ENCODE peak calls at places on chromosomes 11 and 22, in seven cellular contexts. One of them, this sample, is unnamed.

GRCh38 chr11:64525711-64526110 is 65.3 kb upstream of the SLC22A12 start:
- DNase-seq in Right ventricle myocardium superior: no peak
- DNase-seq in NCI-H1105 treated with DMSO at 0.1 percent for 48 hours: no peak
- DNase-seq in fibroblast of lung: no peak
- DNase-seq in activated T-cell treated with anti-CD3 and anti-CD28 coated beads for 48 hours: no peak
- DNase-seq in NCI-H526 treated with DMSO at 0.1 percent for 48 hours: no peak
- DNase-seq in HTR-8/SVneo: no peak
- DNase-seq in this sample: no peak

GRCh38 chr11:121884601-121885000 is 231.4 kb downstream of the BLID start:
- DNase-seq in Right ventricle myocardium superior: no peak
- DNase-seq in NCI-H1105 treated with DMSO at 0.1 percent for 48 hours: no peak
- DNase-seq in fibroblast of lung: no peak
- DNase-seq in activated T-cell treated with anti-CD3 and anti-CD28 coated beads for 48 hours: no peak
- DNase-seq in NCI-H526 treated with DMSO at 0.1 percent for 48 hours: no peak
- DNase-seq in HTR-8/SVneo: no peak
- DNase-seq in this sample: no peak

GRCh38 chr22:41822289-41823057 is 10.4 kb upstream of the SREBF2 start:
- DNase-seq in Right ventricle myocardium superior: no peak
- DNase-seq in NCI-H1105 treated with DMSO at 0.1 percent for 48 hours: peak
- DNase-seq in fibroblast of lung: peak
- DNase-seq in activated T-cell treated with anti-CD3 and anti-CD28 coated beads for 48 hours: peak
- DNase-seq in NCI-H526 treated with DMSO at 0.1 percent for 48 hours: peak
- DNase-seq in HTR-8/SVneo: peak
- DNase-seq in this sample: peak

GRCh38 chr22:30810105-30810504 is 115.4 kb downstream of the OSBP2 start:
- DNase-seq in Right ventricle myocardium superior: no peak
- DNase-seq in NCI-H1105 treated with DMSO at 0.1 percent for 48 hours: no peak
- DNase-seq in fibroblast of lung: no peak
- DNase-seq in activated T-cell treated with anti-CD3 and anti-CD28 coated beads for 48 hours: no peak
- DNase-seq in NCI-H526 treated with DMSO at 0.1 percent for 48 hours: no peak
- DNase-seq in HTR-8/SVneo: no peak
- DNase-seq in this sample: no peak

GRCh38 chr22:30712094-30712493 is 17.4 kb downstream of the OSBP2 start:
- DNase-seq in Right ventricle myocardium superior: no peak
- DNase-seq in NCI-H1105 treated with DMSO at 0.1 percent for 48 hours: no peak
- DNase-seq in fibroblast of lung: no peak
- DNase-seq in activated T-cell treated with anti-CD3 and anti-CD28 coated beads for 48 hours: no peak
- DNase-seq in NCI-H526 treated with DMSO at 0.1 percent for 48 hours: no peak
- DNase-seq in HTR-8/SVneo: no peak
- DNase-seq in this sample: no peak

GRCh38 chr11:110049501-110050200 is 43.5 kb upstream of the ZC3H12C start:
- DNase-seq in Right ventricle myocardium superior: no peak
- DNase-seq in NCI-H1105 treated with DMSO at 0.1 percent for 48 hours: no peak
- DNase-seq in fibroblast of lung: no peak
- DNase-seq in activated T-cell treated with anti-CD3 and anti-CD28 coated beads for 48 hours: no peak
- DNase-seq in NCI-H526 treated with DMSO at 0.1 percent for 48 hours: no peak
- DNase-seq in HTR-8/SVneo: no peak
- DNase-seq in this sample: no peak

GRCh38 chr11:121929581-121929980 is 186.4 kb downstream of the BLID start:
- DNase-seq in Right ventricle myocardium superior: peak
- DNase-seq in NCI-H1105 treated with DMSO at 0.1 percent for 48 hours: peak
- DNase-seq in fibroblast of lung: peak
- DNase-seq in activated T-cell treated with anti-CD3 and anti-CD28 coated beads for 48 hours: no peak
- DNase-seq in NCI-H526 treated with DMSO at 0.1 percent for 48 hours: no peak
- DNase-seq in HTR-8/SVneo: peak
- DNase-seq in this sample: no peak

GRCh38 chr22:50034126-50035081 is 21.8 kb upstream of the IL17REL start:
- DNase-seq in Right ventricle myocardium superior: peak
- DNase-seq in NCI-H1105 treated with DMSO at 0.1 percent for 48 hours: no peak
- DNase-seq in fibroblast of lung: no peak
- DNase-seq in activated T-cell treated with anti-CD3 and anti-CD28 coated beads for 48 hours: no peak
- DNase-seq in NCI-H526 treated with DMSO at 0.1 percent for 48 hours: no peak
- DNase-seq in HTR-8/SVneo: no peak
- DNase-seq in this sample: no peak

GRCh38 chr11:134532921-134533421 is 120.9 kb upstream of the B3GAT1 start:
- DNase-seq in Right ventricle myocardium superior: no peak
- DNase-seq in NCI-H1105 treated with DMSO at 0.1 percent for 48 hours: no peak
- DNase-seq in fibroblast of lung: no peak
- DNase-seq in activated T-cell treated with anti-CD3 and anti-CD28 coated beads for 48 hours: no peak
- DNase-seq in NCI-H526 treated with DMSO at 0.1 percent for 48 hours: no peak
- DNase-seq in HTR-8/SVneo: no peak
- DNase-seq in this sample: no peak

GRCh38 chr11:67468056-67468455 is 995 bp downstream of the TMEM134 start:
- DNase-seq in Right ventricle myocardium superior: peak
- DNase-seq in NCI-H1105 treated with DMSO at 0.1 percent for 48 hours: peak
- DNase-seq in fibroblast of lung: no peak
- DNase-seq in activated T-cell treated with anti-CD3 and anti-CD28 coated beads for 48 hours: no peak
- DNase-seq in NCI-H526 treated with DMSO at 0.1 percent for 48 hours: no peak
- DNase-seq in HTR-8/SVneo: no peak
- DNase-seq in this sample: no peak

GRCh38 chr11:47152953-47153950 is 23.4 kb downstream of the ARFGAP2 start:
- DNase-seq in Right ventricle myocardium superior: peak
- DNase-seq in NCI-H1105 treated with DMSO at 0.1 percent for 48 hours: peak
- DNase-seq in fibroblast of lung: peak
- DNase-seq in activated T-cell treated with anti-CD3 and anti-CD28 coated beads for 48 hours: peak
- DNase-seq in NCI-H526 treated with DMSO at 0.1 percent for 48 hours: peak
- DNase-seq in HTR-8/SVneo: peak
- DNase-seq in this sample: peak

GRCh38 chr11:1304376-1304775 is 5.1 kb downstream of the TOLLIP start:
- DNase-seq in Right ventricle myocardium superior: no peak
- DNase-seq in NCI-H1105 treated with DMSO at 0.1 percent for 48 hours: no peak
- DNase-seq in fibroblast of lung: no peak
- DNase-seq in activated T-cell treated with anti-CD3 and anti-CD28 coated beads for 48 hours: no peak
- DNase-seq in NCI-H526 treated with DMSO at 0.1 percent for 48 hours: no peak
- DNase-seq in HTR-8/SVneo: no peak
- DNase-seq in this sample: no peak

GRCh38 chr11:86416494-86416893 is 41.8 kb downstream of the CCDC81 start:
- DNase-seq in Right ventricle myocardium superior: no peak
- DNase-seq in NCI-H1105 treated with DMSO at 0.1 percent for 48 hours: no peak
- DNase-seq in fibroblast of lung: no peak
- DNase-seq in activated T-cell treated with anti-CD3 and anti-CD28 coated beads for 48 hours: no peak
- DNase-seq in NCI-H526 treated with DMSO at 0.1 percent for 48 hours: no peak
- DNase-seq in HTR-8/SVneo: no peak
- DNase-seq in this sample: peak

GRCh38 chr11:8011981-8012444 is 24.9 kb downstream of the EIF3F start:
- DNase-seq in Right ventricle myocardium superior: no peak
- DNase-seq in NCI-H1105 treated with DMSO at 0.1 percent for 48 hours: no peak
- DNase-seq in fibroblast of lung: peak
- DNase-seq in activated T-cell treated with anti-CD3 and anti-CD28 coated beads for 48 hours: no peak
- DNase-seq in NCI-H526 treated with DMSO at 0.1 percent for 48 hours: no peak
- DNase-seq in HTR-8/SVneo: peak
- DNase-seq in this sample: no peak

GRCh38 chr11:109865558-109866186 is 227.5 kb upstream of the ZC3H12C start:
- DNase-seq in Right ventricle myocardium superior: no peak
- DNase-seq in NCI-H1105 treated with DMSO at 0.1 percent for 48 hours: peak
- DNase-seq in fibroblast of lung: no peak
- DNase-seq in activated T-cell treated with anti-CD3 and anti-CD28 coated beads for 48 hours: no peak
- DNase-seq in NCI-H526 treated with DMSO at 0.1 percent for 48 hours: peak
- DNase-seq in HTR-8/SVneo: peak
- DNase-seq in this sample: no peak

GRCh38 chr11:75352417-75353206 is 1.2 kb upstream of the ARRB1 start:
- DNase-seq in Right ventricle myocardium superior: no peak
- DNase-seq in NCI-H1105 treated with DMSO at 0.1 percent for 48 hours: peak
- DNase-seq in fibroblast of lung: no peak
- DNase-seq in activated T-cell treated with anti-CD3 and anti-CD28 coated beads for 48 hours: no peak
- DNase-seq in NCI-H526 treated with DMSO at 0.1 percent for 48 hours: no peak
- DNase-seq in HTR-8/SVneo: no peak
- DNase-seq in this sample: no peak

GRCh38 chr11:10931761-10932700 is 74.2 kb upstream of the ZBED5 start:
- DNase-seq in Right ventricle myocardium superior: peak
- DNase-seq in NCI-H1105 treated with DMSO at 0.1 percent for 48 hours: peak
- DNase-seq in fibroblast of lung: no peak
- DNase-seq in activated T-cell treated with anti-CD3 and anti-CD28 coated beads for 48 hours: no peak
- DNase-seq in NCI-H526 treated with DMSO at 0.1 percent for 48 hours: no peak
- DNase-seq in HTR-8/SVneo: no peak
- DNase-seq in this sample: no peak

GRCh38 chr11:116731821-116732739 is 40.7 kb downstream of the BUD13 start:
- DNase-seq in Right ventricle myocardium superior: no peak
- DNase-seq in NCI-H1105 treated with DMSO at 0.1 percent for 48 hours: no peak
- DNase-seq in fibroblast of lung: no peak
- DNase-seq in activated T-cell treated with anti-CD3 and anti-CD28 coated beads for 48 hours: no peak
- DNase-seq in NCI-H526 treated with DMSO at 0.1 percent for 48 hours: no peak
- DNase-seq in HTR-8/SVneo: no peak
- DNase-seq in this sample: no peak

GRCh38 chr11:31437742-31438435 is 68.2 kb downstream of the DNAJC24 start:
- DNase-seq in Right ventricle myocardium superior: no peak
- DNase-seq in NCI-H1105 treated with DMSO at 0.1 percent for 48 hours: no peak
- DNase-seq in fibroblast of lung: peak
- DNase-seq in activated T-cell treated with anti-CD3 and anti-CD28 coated beads for 48 hours: no peak
- DNase-seq in NCI-H526 treated with DMSO at 0.1 percent for 48 hours: no peak
- DNase-seq in HTR-8/SVneo: no peak
- DNase-seq in this sample: no peak